ENCODE peak calls at places on chromosomes 4 and X, in six cellular contexts. T is uterus; S is HT1080; O is hypothalamus; B is activated T-cell treated with anti-CD3 and anti-CD28 coated beads, Interleukin-2, amount 50 U/mL, for 4 hours; C is body of pancreas. A is an unnamed sample.
A peak's percentile ranks its signal among the peaks of the same experiment; 100 is the strongest.

GRCh38 chr4:42596918-42597317 is 60.0 kb downstream of the ATP8A1 start:
- DNase-seq in T (no peak), S (no peak), O (no peak), B (no peak), C (no peak), A (no peak)

GRCh38 chr4:8765084-8765483 is 106.6 kb downstream of the HMX1 start:
- DNase-seq in T (no peak), S (no peak), O (no peak), B (no peak), C (peak; percentile 8), A (no peak)

GRCh38 chr4:115678425-115678941 is 565.1 kb upstream of the NDST4 start:
- DNase-seq in T (no peak), S (no peak), O (no peak), B (no peak), C (no peak), A (no peak)

GRCh38 chr4:3077796-3078195 is 3.3 kb downstream of the HTT start:
- DNase-seq in T (no peak), S (no peak), O (no peak), B (no peak), C (no peak), A (no peak)

GRCh38 chr4:186132577-186133277 is 28.2 kb downstream of the FAM149A start:
- DNase-seq in T (no peak), S (peak; percentile 65), O (no peak), B (no peak), C (peak; percentile 35), A (no peak)

GRCh38 chrX:80513620-80514019 is 93.4 kb downstream of the TENT5D start:
- DNase-seq in T (no peak), S (no peak), O (no peak), B (no peak), C (no peak), A (no peak)

GRCh38 chr4:7103599-7104365 is 35.9 kb upstream of the GRPEL1 start:
- DNase-seq in T (peak; percentile 79), S (no peak), O (peak; percentile 59), B (no peak), C (peak; percentile 87), A (peak; percentile 61)

GRCh38 chrX:153878969-153879653 is 6.9 kb downstream of the L1CAM start:
- DNase-seq in T (no peak), S (no peak), O (no peak), B (no peak), C (no peak), A (no peak)

GRCh38 chrX:39905475-39905889 is 192.3 kb downstream of the BCOR start:
- DNase-seq in T (peak; percentile 68), S (no peak), O (no peak), B (no peak), C (peak; percentile 53), A (no peak)

GRCh38 chrX:55161581-55161980 is 58.6 kb upstream of the PAGE5 start:
- DNase-seq in T (no peak), S (no peak), O (no peak), B (no peak), C (no peak), A (no peak)

GRCh38 chrX:41857670-41858069 is 65.7 kb downstream of the CASK start:
- DNase-seq in T (no peak), S (no peak), O (no peak), B (no peak), C (no peak), A (no peak)

GRCh38 chrX:104742345-104742744 is 176.3 kb downstream of the IL1RAPL2 start:
- DNase-seq in T (no peak), S (no peak), O (no peak), B (no peak), C (no peak), A (no peak)

GRCh38 chrX:84118315-84118714 is 69.7 kb downstream of the RPS6KA6 start:
- DNase-seq in T (no peak), S (no peak), O (no peak), B (no peak), C (no peak), A (no peak)

GRCh38 chrX:106862972-106863688 is 40.0 kb downstream of the RIPPLY1 start:
- DNase-seq in T (no peak), S (peak; percentile 15), O (no peak), B (no peak), C (peak; percentile 38), A (no peak)

GRCh38 chrX:69424161-69424560 is 80.0 kb upstream of the NALF2 start:
- DNase-seq in T (no peak), S (no peak), O (no peak), B (no peak), C (no peak), A (no peak)

GRCh38 chrX:149006235-149006634 is 498.9 kb downstream of the IDS start:
- DNase-seq in T (no peak), S (no peak), O (no peak), B (no peak), C (no peak), A (no peak)

GRCh38 chrX:40262641-40263560 is 165.1 kb upstream of the BCOR start:
- DNase-seq in T (peak; percentile 43), S (peak; percentile 27), O (no peak), B (no peak), C (no peak), A (no peak)

GRCh38 chr4:79297479-79297878 is 28.4 kb downstream of the NAA11 start:
- DNase-seq in T (no peak), S (no peak), O (no peak), B (no peak), C (no peak), A (no peak)